ENCODE peak calls at places on chromosomes 16 and 17, in ten cellular contexts. K is right lobe of liver; E is GOT3; Y is NCI-H446 treated with DMSO at 0.1 percent for 48 hours; I is GDM1; C is GM04504; A is activated CD4-positive, alpha-beta T cell treated with anti-CD3 and anti-CD28 coated beads, Interleukin-2, amount 50 U/mL, for 1 hour; Q is Right ventricle myocardium superior; U is IMR-90; G is stimulated activated CD4-positive, alpha-beta T cell treated with anti-CD3 and anti-CD28 coated beads, Interleukin-2, amount 100 ng/mL, for 24 hours. R is an unnamed sample.
A peak's percentile ranks its signal among the peaks of the same experiment; 100 is the strongest.

GRCh38 chr16:69741519-69741918 is 13.2 kb downstream of the NOB1 start:
- DNase-seq in K (no peak), E (no peak), Y (no peak), I (no peak), C (no peak), A (no peak), Q (no peak), U (peak; percentile 67), G (no peak), R (no peak)

GRCh38 chr17:33910200-33910857 is 344.8 kb upstream of the CCL2 start:
- DNase-seq in K (no peak), E (no peak), Y (no peak), I (no peak), C (no peak), A (no peak), Q (no peak), U (no peak), G (no peak), R (no peak)

GRCh38 chr16:71645450-71645849 is 19.5 kb downstream of the MARVELD3 start:
- DNase-seq in K (peak; percentile 47), E (no peak), Y (no peak), I (no peak), C (no peak), A (no peak), Q (no peak), U (peak; percentile 38), G (no peak), R (peak; percentile 36)

GRCh38 chr16:86300746-86301480 is 209.4 kb upstream of the FOXF1 start:
- DNase-seq in K (no peak), E (no peak), Y (no peak), I (no peak), C (no peak), A (no peak), Q (no peak), U (peak; percentile 85), G (no peak), R (peak; percentile 92)

GRCh38 chr17:48002208-48002919 is 31.5 kb downstream of the CDK5RAP3 start:
- DNase-seq in K (no peak), E (no peak), Y (peak; percentile 28), I (peak; percentile 60), C (no peak), A (no peak), Q (no peak), U (peak; percentile 87), G (no peak), R (no peak)

GRCh38 chr16:9695152-9695551 is 487.1 kb downstream of the GRIN2A start:
- DNase-seq in K (no peak), E (no peak), Y (no peak), I (no peak), C (no peak), A (no peak), Q (no peak), U (no peak), G (no peak), R (no peak)

GRCh38 chr17:38464723-38465419 is 36.6 kb downstream of the ARHGAP23 start:
- DNase-seq in K (peak; percentile 55), E (peak; percentile 67), Y (no peak), I (no peak), C (peak; percentile 87), A (no peak), Q (peak; percentile 90), U (peak; percentile 94), G (no peak), R (peak; percentile 51)

GRCh38 chr17:376936-377863 is 24.6 kb upstream of the RPH3AL start:
- DNase-seq in K (peak; percentile 13), E (no peak), Y (no peak), I (no peak), C (peak; percentile 35), A (no peak), Q (peak; percentile 75), U (peak; percentile 14), G (no peak), R (no peak)

GRCh38 chr17:66283971-66284370 is 18.4 kb upstream of the PRKCA start:
- DNase-seq in K (no peak), E (no peak), Y (no peak), I (no peak), C (no peak), A (no peak), Q (no peak), U (peak; percentile 34), G (no peak), R (no peak)

GRCh38 chr17:69959291-69959690 is 115.7 kb upstream of the KCNJ16 start:
- DNase-seq in K (no peak), E (no peak), Y (no peak), I (no peak), C (no peak), A (no peak), Q (no peak), U (no peak), G (no peak), R (no peak)

GRCh38 chr17:18161226-18162094 is 22.2 kb upstream of the ALKBH5 start:
- DNase-seq in K (no peak), E (no peak), Y (no peak), I (no peak), C (no peak), A (no peak), Q (no peak), U (peak; percentile 27), G (no peak), R (no peak)

GRCh38 chr16:81510016-81510415 is 65.4 kb downstream of the CMIP start:
- DNase-seq in K (no peak), E (no peak), Y (no peak), I (no peak), C (no peak), A (no peak), Q (no peak), U (no peak), G (no peak), R (no peak)

GRCh38 chr16:11135167-11135973 is 120.6 kb downstream of the SOCS1 start:
- DNase-seq in K (no peak), E (no peak), Y (no peak), I (no peak), C (peak; percentile 19), A (no peak), Q (no peak), U (peak; percentile 49), G (no peak), R (no peak)

GRCh38 chr17:64118452-64118979 is 11.4 kb downstream of the ERN1 start:
- DNase-seq in K (peak; percentile 68), E (no peak), Y (peak; percentile 56), I (peak; percentile 15), C (no peak), A (no peak), Q (peak; percentile 65), U (no peak), G (no peak), R (no peak)

GRCh38 chr17:75681289-75681688 is 14.2 kb downstream of the SAP30BP start:
- DNase-seq in K (no peak), E (no peak), Y (no peak), I (no peak), C (no peak), A (no peak), Q (no peak), U (peak; percentile 58), G (no peak), R (peak; percentile 26)

GRCh38 chr16:29911676-29912010 is 11.4 kb downstream of the ASPHD1 start:
- DNase-seq in K (no peak), E (no peak), Y (no peak), I (no peak), C (no peak), A (no peak), Q (no peak), U (no peak), G (no peak), R (no peak)

GRCh38 chr16:67264866-67265265 is 14.5 kb upstream of the PLEKHG4 start:
- DNase-seq in K (no peak), E (no peak), Y (no peak), I (no peak), C (no peak), A (no peak), Q (no peak), U (no peak), G (no peak), R (no peak)

GRCh38 chr16:53872248-53873221 is 168.6 kb downstream of the FTO start:
- DNase-seq in K (no peak), E (no peak), Y (no peak), I (no peak), C (peak; percentile 56), A (no peak), Q (no peak), U (peak; percentile 93), G (no peak), R (no peak)

GRCh38 chr17:17445296-17445924 is 31.4 kb upstream of the MED9 start:
- DNase-seq in K (no peak), E (no peak), Y (no peak), I (no peak), C (no peak), A (no peak), Q (no peak), U (no peak), G (no peak), R (no peak)

GRCh38 chr17:44348234-44348987 is 3.3 kb downstream of the GRN start:
- DNase-seq in K (peak; percentile 49), E (no peak), Y (no peak), I (peak; percentile 43), C (no peak), A (no peak), Q (no peak), U (peak; percentile 57), G (no peak), R (no peak)

GRCh38 chr17:9419932-9420453 is 155.6 kb downstream of the STX8 start:
- DNase-seq in K (no peak), E (no peak), Y (no peak), I (no peak), C (no peak), A (no peak), Q (no peak), U (peak; percentile 26), G (no peak), R (no peak)

GRCh38 chr17:9768381-9768934 is 22.9 kb downstream of the DHRS7C start:
- DNase-seq in K (no peak), E (no peak), Y (no peak), I (no peak), C (peak; percentile 9), A (no peak), Q (no peak), U (peak; percentile 16), G (no peak), R (peak; percentile 18)

GRCh38 chr17:73609688-73610210 is 34.5 kb downstream of the SDK2 start:
- DNase-seq in K (no peak), E (no peak), Y (no peak), I (no peak), C (no peak), A (no peak), Q (peak; percentile 12), U (no peak), G (no peak), R (peak; percentile 48)

GRCh38 chr16:58487566-58488351 is 12.2 kb upstream of the NDRG4 start:
- DNase-seq in K (peak; percentile 83), E (peak; percentile 10), Y (peak; percentile 7), I (peak; percentile 31), C (peak; percentile 42), A (peak; percentile 67), Q (peak; percentile 92), U (peak; percentile 67), G (peak; percentile 75), R (peak; percentile 98)

GRCh38 chr16:68283346-68283745 is 19.0 kb downstream of the SLC7A6 start:
- DNase-seq in K (no peak), E (no peak), Y (no peak), I (no peak), C (no peak), A (no peak), Q (no peak), U (no peak), G (no peak), R (no peak)

GRCh38 chr17:45052052-45052772 is 780 bp upstream of the DCAKD start:
- DNase-seq in K (peak; percentile 56), E (no peak), Y (no peak), I (no peak), C (no peak), A (peak; percentile 21), Q (no peak), U (no peak), G (peak; percentile 35), R (peak; percentile 59)

GRCh38 chr16:58125781-58126335 is 3.3 kb downstream of the CFAP20 start:
- DNase-seq in K (no peak), E (no peak), Y (no peak), I (no peak), C (no peak), A (no peak), Q (no peak), U (no peak), G (no peak), R (no peak)

GRCh38 chr17:4059656-4060055 is 83.2 kb downstream of the ZZEF1 start:
- DNase-seq in K (no peak), E (no peak), Y (no peak), I (no peak), C (no peak), A (no peak), Q (no peak), U (no peak), G (no peak), R (no peak)